ENCODE peak calls at places on chromosomes 3 and 15, in four cellular contexts. L is Caco-2, T is GM12865, Y is T-cell. Q is an unnamed sample.

GRCh38 chr15:31098953-31099740 is 2.4 kb downstream of the TRPM1 start:
- DNase-seq in L (no peak), T (no peak), Y (no peak), Q (no peak)

GRCh38 chr15:57563416-57563815 is 28.3 kb upstream of the MYZAP start:
- DNase-seq in L (no peak), T (no peak), Y (no peak), Q (no peak)

GRCh38 chr3:195150194-195151118 is 120.5 kb downstream of the XXYLT1 start:
- DNase-seq in L (no peak), T (peak; percentile 87), Y (no peak), Q (no peak)

GRCh38 chr3:15207836-15208504 is 1.9 kb downstream of the CAPN7 start:
- DNase-seq in L (no peak), T (no peak), Y (no peak), Q (no peak)

GRCh38 chr3:151318313-151318712 is 1.7 kb upstream of the GPR87 start:
- DNase-seq in L (no peak), T (no peak), Y (no peak), Q (no peak)

GRCh38 chr15:57752426-57752825 is 45.9 kb downstream of the POLR2M start:
- DNase-seq in L (no peak), T (no peak), Y (no peak), Q (no peak)

GRCh38 chr3:24945575-24945974 is 450.9 kb upstream of the THRB start:
- DNase-seq in L (no peak), T (no peak), Y (no peak), Q (no peak)

GRCh38 chr3:45186871-45187270 is 39.2 kb downstream of the TMEM158 start:
- DNase-seq in L (no peak), T (no peak), Y (no peak), Q (no peak)

GRCh38 chr15:82585072-82585471 is 44.8 kb upstream of the RPS17 start:
- DNase-seq in L (no peak), T (no peak), Y (no peak), Q (no peak)

Q was measured in GM12892.